ENCODE peak calls at places on chromosomes 7 and 10, in six cellular contexts. One of them, this sample, is unnamed.

GRCh38 chr7:30237271-30237695 is 47.1 kb upstream of the ZNRF2 start:
- DNase-seq in NCI-H2171: no peak
- DNase-seq in ACHN: no peak
- DNase-seq in cardiac muscle cell: no peak
- DNase-seq in RWPE1: no peak
- DNase-seq in skeletal muscle cell: no peak
- DNase-seq in this sample: no peak

GRCh38 chr7:102077081-102077480 is 209.6 kb upstream of the SH2B2 start:
- DNase-seq in NCI-H2171: no peak
- DNase-seq in ACHN: no peak
- DNase-seq in cardiac muscle cell: no peak
- DNase-seq in RWPE1: no peak
- DNase-seq in skeletal muscle cell: no peak
- DNase-seq in this sample: peak

GRCh38 chr7:79376297-79377025 is 77.0 kb downstream of the MAGI2 start:
- DNase-seq in NCI-H2171: no peak
- DNase-seq in ACHN: no peak
- DNase-seq in cardiac muscle cell: peak
- DNase-seq in RWPE1: no peak
- DNase-seq in skeletal muscle cell: no peak
- DNase-seq in this sample: no peak

GRCh38 chr7:37921340-37921805 is 933 bp downstream of the EPDR1 start:
- DNase-seq in NCI-H2171: peak
- DNase-seq in ACHN: peak
- DNase-seq in cardiac muscle cell: peak
- DNase-seq in RWPE1: no peak
- DNase-seq in skeletal muscle cell: no peak
- DNase-seq in this sample: no peak

GRCh38 chr10:99966306-99966705 is 43.4 kb downstream of the DNMBP start:
- DNase-seq in NCI-H2171: no peak
- DNase-seq in ACHN: peak
- DNase-seq in cardiac muscle cell: peak
- DNase-seq in RWPE1: peak
- DNase-seq in skeletal muscle cell: no peak
- DNase-seq in this sample: no peak

GRCh38 chr10:47025540-47026300 is 114.5 kb downstream of the PTPN20 start:
- DNase-seq in NCI-H2171: no peak
- DNase-seq in ACHN: no peak
- DNase-seq in cardiac muscle cell: peak
- DNase-seq in RWPE1: no peak
- DNase-seq in skeletal muscle cell: no peak
- DNase-seq in this sample: peak

GRCh38 chr10:79933961-79934360 is 14.9 kb downstream of the SFTPD start:
- DNase-seq in NCI-H2171: no peak
- DNase-seq in ACHN: no peak
- DNase-seq in cardiac muscle cell: peak
- DNase-seq in RWPE1: no peak
- DNase-seq in skeletal muscle cell: no peak
- DNase-seq in this sample: no peak

GRCh38 chr7:11373546-11374142 is 400.0 kb downstream of the PHF14 start:
- DNase-seq in NCI-H2171: peak
- DNase-seq in ACHN: peak
- DNase-seq in cardiac muscle cell: peak
- DNase-seq in RWPE1: no peak
- DNase-seq in skeletal muscle cell: no peak
- DNase-seq in this sample: no peak

GRCh38 chr10:107686095-107686494 is 521.6 kb upstream of the SORCS1 start:
- DNase-seq in NCI-H2171: no peak
- DNase-seq in ACHN: no peak
- DNase-seq in cardiac muscle cell: no peak
- DNase-seq in RWPE1: no peak
- DNase-seq in skeletal muscle cell: no peak
- DNase-seq in this sample: peak

GRCh38 chr10:4883079-4883739 is 57.2 kb downstream of the AKR1E2 start:
- DNase-seq in NCI-H2171: no peak
- DNase-seq in ACHN: no peak
- DNase-seq in cardiac muscle cell: peak
- DNase-seq in RWPE1: peak
- DNase-seq in skeletal muscle cell: peak
- DNase-seq in this sample: no peak

GRCh38 chr7:37085600-37085999 is 361.3 kb upstream of the AOAH start:
- DNase-seq in NCI-H2171: no peak
- DNase-seq in ACHN: no peak
- DNase-seq in cardiac muscle cell: no peak
- DNase-seq in RWPE1: no peak
- DNase-seq in skeletal muscle cell: no peak
- DNase-seq in this sample: no peak

GRCh38 chr10:34890931-34891330 is 75.8 kb upstream of the PARD3 start:
- DNase-seq in NCI-H2171: no peak
- DNase-seq in ACHN: no peak
- DNase-seq in cardiac muscle cell: no peak
- DNase-seq in RWPE1: no peak
- DNase-seq in skeletal muscle cell: no peak
- DNase-seq in this sample: no peak

GRCh38 chr10:48377751-48378585 is 71.5 kb downstream of the MAPK8 start:
- DNase-seq in NCI-H2171: no peak
- DNase-seq in ACHN: peak
- DNase-seq in cardiac muscle cell: no peak
- DNase-seq in RWPE1: no peak
- DNase-seq in skeletal muscle cell: no peak
- DNase-seq in this sample: no peak

GRCh38 chr10:62071846-62072281 is 170.4 kb downstream of the ARID5B start:
- DNase-seq in NCI-H2171: no peak
- DNase-seq in ACHN: no peak
- DNase-seq in cardiac muscle cell: no peak
- DNase-seq in RWPE1: no peak
- DNase-seq in skeletal muscle cell: no peak
- DNase-seq in this sample: no peak

GRCh38 chr7:26117142-26117807 is 34.7 kb upstream of the NFE2L3 start:
- DNase-seq in NCI-H2171: no peak
- DNase-seq in ACHN: no peak
- DNase-seq in cardiac muscle cell: no peak
- DNase-seq in RWPE1: no peak
- DNase-seq in skeletal muscle cell: no peak
- DNase-seq in this sample: no peak

GRCh38 chr7:111654414-111654813 is 92.1 kb upstream of the IMMP2L start:
- DNase-seq in NCI-H2171: no peak
- DNase-seq in ACHN: no peak
- DNase-seq in cardiac muscle cell: no peak
- DNase-seq in RWPE1: no peak
- DNase-seq in skeletal muscle cell: no peak
- DNase-seq in this sample: no peak

GRCh38 chr10:71771821-71772617 is 1.3 kb downstream of the VSIR start:
- DNase-seq in NCI-H2171: no peak
- DNase-seq in ACHN: peak
- DNase-seq in cardiac muscle cell: peak
- DNase-seq in RWPE1: peak
- DNase-seq in skeletal muscle cell: no peak
- DNase-seq in this sample: peak

GRCh38 chr7:101896312-101896711 is 78.9 kb downstream of the CUX1 start:
- DNase-seq in NCI-H2171: no peak
- DNase-seq in ACHN: no peak
- DNase-seq in cardiac muscle cell: no peak
- DNase-seq in RWPE1: no peak
- DNase-seq in skeletal muscle cell: no peak
- DNase-seq in this sample: no peak

GRCh38 chr10:108957681-108958080 is 965.6 kb downstream of the XPNPEP1 start:
- DNase-seq in NCI-H2171: no peak
- DNase-seq in ACHN: no peak
- DNase-seq in cardiac muscle cell: peak
- DNase-seq in RWPE1: no peak
- DNase-seq in skeletal muscle cell: no peak
- DNase-seq in this sample: no peak

GRCh38 chr10:3785251-3785848 is 341 bp upstream of the KLF6 start:
- DNase-seq in NCI-H2171: peak
- DNase-seq in ACHN: peak
- DNase-seq in cardiac muscle cell: peak
- DNase-seq in RWPE1: peak
- DNase-seq in skeletal muscle cell: peak
- DNase-seq in this sample: peak

GRCh38 chr10:88725798-88726197 is 19.7 kb downstream of the LIPK start:
- DNase-seq in NCI-H2171: no peak
- DNase-seq in ACHN: no peak
- DNase-seq in cardiac muscle cell: no peak
- DNase-seq in RWPE1: no peak
- DNase-seq in skeletal muscle cell: no peak
- DNase-seq in this sample: no peak

GRCh38 chr7:42155836-42156540 is 81.0 kb downstream of the GLI3 start:
- DNase-seq in NCI-H2171: no peak
- DNase-seq in ACHN: no peak
- DNase-seq in cardiac muscle cell: peak
- DNase-seq in RWPE1: no peak
- DNase-seq in skeletal muscle cell: no peak
- DNase-seq in this sample: no peak

GRCh38 chr10:127293640-127294039 is 97.2 kb upstream of the INSYN2A start:
- DNase-seq in NCI-H2171: no peak
- DNase-seq in ACHN: no peak
- DNase-seq in cardiac muscle cell: no peak
- DNase-seq in RWPE1: no peak
- DNase-seq in skeletal muscle cell: no peak
- DNase-seq in this sample: no peak

GRCh38 chr10:77857272-77857671 is 69.3 kb downstream of the DLG5 start:
- DNase-seq in NCI-H2171: no peak
- DNase-seq in ACHN: no peak
- DNase-seq in cardiac muscle cell: no peak
- DNase-seq in RWPE1: peak
- DNase-seq in skeletal muscle cell: no peak
- DNase-seq in this sample: no peak

This sample was measured in cardiac septum.